ENCODE peak calls at places on chromosomes 3 and 15, in seven cellular contexts. Y is amniotic stem cell; X is activated B cell treated with CpG ODN at 0.5 μM for 24 hours; W is iris pigment epithelial cell; G is activated CD4-positive, alpha-beta T cell treated with anti-CD3 and anti-CD28 coated beads for 24 hours; O is heart left ventricle; D is activated T-cell treated with anti-CD3 and anti-CD28 coated beads for 24 hours. U is an unnamed sample.

GRCh38 chr3:134749174-134749573 is 45.9 kb upstream of the EPHB1 start:
- DNase-seq in Y (no peak), X (no peak), W (no peak), G (no peak), O (no peak), D (no peak), U (no peak)

GRCh38 chr3:179671309-179671708 is 18.5 kb downstream of the USP13 start:
- DNase-seq in Y (no peak), X (no peak), W (no peak), G (no peak), O (no peak), D (no peak), U (no peak)

GRCh38 chr15:84391191-84391590 is 155.6 kb downstream of the GOLGA6L4 start:
- DNase-seq in Y (no peak), X (no peak), W (no peak), G (no peak), O (no peak), D (no peak), U (no peak)

GRCh38 chr3:119541547-119541946 is 17.9 kb downstream of the CD80 start:
- DNase-seq in Y (no peak), X (no peak), W (no peak), G (no peak), O (no peak), D (no peak), U (no peak)

GRCh38 chr3:192409838-192410683 is 317.3 kb downstream of the FGF12 start:
- DNase-seq in Y (no peak), X (no peak), W (peak), G (no peak), O (peak), D (no peak), U (no peak)

GRCh38 chr3:70249509-70250160 is 62.8 kb downstream of the MDFIC2 start:
- DNase-seq in Y (no peak), X (no peak), W (peak), G (no peak), O (no peak), D (no peak), U (no peak)

GRCh38 chr3:185701891-185702563 is 115.9 kb downstream of the SENP2 start:
- DNase-seq in Y (no peak), X (no peak), W (no peak), G (no peak), O (no peak), D (no peak), U (no peak)

GRCh38 chr3:108610651-108611050 is 21.1 kb downstream of the DZIP3 start:
- DNase-seq in Y (no peak), X (no peak), W (no peak), G (no peak), O (no peak), D (no peak), U (no peak)

GRCh38 chr15:51758645-51759044 is 7.2 kb downstream of the TMOD2 start:
- DNase-seq in Y (no peak), X (no peak), W (peak), G (no peak), O (peak), D (no peak), U (no peak)

GRCh38 chr3:14588713-14589112 is 48.6 kb upstream of the GRIP2 start:
- DNase-seq in Y (no peak), X (no peak), W (no peak), G (no peak), O (no peak), D (no peak), U (no peak)

GRCh38 chr3:88078930-88079329 is 19.9 kb downstream of the ZNF654 start:
- DNase-seq in Y (no peak), X (no peak), W (no peak), G (no peak), O (no peak), D (no peak), U (no peak)

GRCh38 chr3:55481067-55481917 is 5.8 kb downstream of the WNT5A start:
- DNase-seq in Y (peak), X (no peak), W (peak), G (no peak), O (no peak), D (no peak), U (no peak)

GRCh38 chr3:101827211-101828174 is 21.8 kb upstream of the NFKBIZ start:
- DNase-seq in Y (peak), X (peak), W (peak), G (peak), O (peak), D (peak), U (peak)